ENCODE peak calls at places on chromosomes 12 and 14, in six cellular contexts. N, A, W, H, E and V are unnamed samples.

GRCh38 chr14:52063107-52063506 is 5.8 kb downstream of the NID2 start:
- DNase-seq in N (no peak), A (no peak), W (peak; percentile 40), H (no peak), E (no peak), V (no peak)

GRCh38 chr14:95078841-95079240 is 78.5 kb downstream of the DICER1 start:
- DNase-seq in N (no peak), A (no peak), W (no peak), H (no peak), E (no peak), V (no peak)

GRCh38 chr12:31850268-31850667 is 108.9 kb upstream of the RESF1 start:
- DNase-seq in N (no peak), A (no peak), W (no peak), H (no peak), E (no peak), V (no peak)

GRCh38 chr12:104673294-104674062 is 216.7 kb downstream of the CHST11 start:
- DNase-seq in N (no peak), A (no peak), W (no peak), H (no peak), E (no peak), V (no peak)

GRCh38 chr14:56136571-56137498 is 18.6 kb downstream of the PELI2 start:
- DNase-seq in N (no peak), A (no peak), W (peak; percentile 72), H (no peak), E (no peak), V (no peak)

GRCh38 chr14:36556811-36557433 is 25.5 kb downstream of the NKX2-8 start:
- DNase-seq in N (peak; percentile 58), A (peak; percentile 20), W (peak; percentile 57), H (peak; percentile 48), E (peak; percentile 36), V (peak; percentile 45)

GRCh38 chr14:98579140-98579539 is 692.9 kb downstream of the BCL11B start:
- DNase-seq in N (no peak), A (no peak), W (no peak), H (no peak), E (no peak), V (no peak)

GRCh38 chr14:93959239-93960107 is 16.9 kb downstream of the ASB2 start:
- DNase-seq in N (peak; percentile 55), A (peak; percentile 99), W (peak; percentile 92), H (peak; percentile 88), E (no peak), V (peak; percentile 98)

GRCh38 chr12:21666722-21667121 is 9.1 kb upstream of the LDHB start:
- DNase-seq in N (no peak), A (peak; percentile 37), W (no peak), H (no peak), E (no peak), V (no peak)

GRCh38 chr14:89417111-89417468 is at the start of gene FOXN3:
- DNase-seq in N (peak; percentile 91), A (peak; percentile 94), W (peak; percentile 96), H (peak; percentile 94), E (peak; percentile 94), V (peak; percentile 86)

GRCh38 chr12:100553851-100554404 is 19.6 kb upstream of the GAS2L3 start:
- DNase-seq in N (no peak), A (no peak), W (peak; percentile 18), H (no peak), E (no peak), V (peak; percentile 10)

GRCh38 chr12:23424685-23425084 is 524.8 kb downstream of the SOX5 start:
- DNase-seq in N (no peak), A (no peak), W (no peak), H (no peak), E (no peak), V (no peak)

GRCh38 chr14:100825691-100826331 is at the start of gene MEG3:
- DNase-seq in N (no peak), A (no peak), W (peak; percentile 88), H (no peak), E (peak; percentile 21), V (no peak)

GRCh38 chr14:58488550-58488949 is 61.0 kb downstream of the KIAA0586 start:
- DNase-seq in N (peak; percentile 73), A (no peak), W (peak; percentile 46), H (peak; percentile 4), E (no peak), V (no peak)

GRCh38 chr12:50166776-50167025 is 468 bp downstream of the CERS5 start:
- DNase-seq in N (no peak), A (peak; percentile 17), W (peak; percentile 76), H (no peak), E (no peak), V (no peak)

GRCh38 chr14:99751539-99752485 is 41.4 kb upstream of the EML1 start:
- DNase-seq in N (no peak), A (no peak), W (peak; percentile 43), H (no peak), E (no peak), V (no peak)

GRCh38 chr12:108231109-108231905 is 102.2 kb downstream of the WSCD2 start:
- DNase-seq in N (no peak), A (no peak), W (no peak), H (no peak), E (no peak), V (no peak)

GRCh38 chr12:47078733-47079364 is 572 bp upstream of the PCED1B start:
- DNase-seq in N (no peak), A (no peak), W (peak; percentile 52), H (no peak), E (no peak), V (no peak)

GRCh38 chr14:78848234-78848820 is 678.2 kb downstream of the NRXN3 start:
- DNase-seq in N (peak; percentile 31), A (peak; percentile 62), W (peak; percentile 51), H (peak; percentile 14), E (peak; percentile 60), V (peak; percentile 29)

GRCh38 chr12:132513070-132513398 is 23.1 kb downstream of the FBRSL1 start:
- DNase-seq in N (no peak), A (no peak), W (no peak), H (no peak), E (no peak), V (no peak)